ENCODE peak calls at places on chromosomes 1 and 21, in nine cellular contexts. M is GM23248; I is esophagus squamous epithelium; T is tibial artery; R is pancreas; V is GM12878; U is prostate gland; O is CD8-positive, alpha-beta memory T cell; X is tibial nerve. E is an unnamed sample.

GRCh38 chr21:31872452-31873274 is at the start of gene HUNK:
- DNase-seq in M (peak; percentile 75), I (no peak), T (no peak), R (peak; percentile 88), V (no peak), U (peak; percentile 36), O (peak; percentile 13), X (no peak), E (peak; percentile 46)

GRCh38 chr21:37338671-37339526 is 27.7 kb upstream of the DYRK1A start:
- DNase-seq in M (peak; percentile 95), I (no peak), T (no peak), R (no peak), V (no peak), U (no peak), O (no peak), X (no peak), E (peak; percentile 51)

GRCh38 chr21:35335951-35336446 is 286.9 kb upstream of the RUNX1 start:
- DNase-seq in M (no peak), I (no peak), T (no peak), R (no peak), V (no peak), U (no peak), O (no peak), X (no peak), E (no peak)

GRCh38 chr1:246008256-246008901 is 498.7 kb downstream of the SMYD3 start:
- DNase-seq in M (no peak), I (no peak), T (no peak), R (no peak), V (no peak), U (peak; percentile 64), O (no peak), X (no peak), E (peak; percentile 36)

GRCh38 chr1:30613188-30613587 is 110.2 kb downstream of the MATN1 start:
- DNase-seq in M (peak; percentile 58), I (no peak), T (no peak), R (no peak), V (no peak), U (no peak), O (no peak), X (no peak), E (no peak)

GRCh38 chr21:28761709-28762356 is 230.8 kb downstream of the LTN1 start:
- DNase-seq in M (peak; percentile 72), I (no peak), T (no peak), R (no peak), V (no peak), U (no peak), O (no peak), X (no peak), E (no peak)

GRCh38 chr1:23539698-23540266 is 8.7 kb upstream of the E2F2 start:
- DNase-seq in M (peak; percentile 89), I (peak; percentile 44), T (peak; percentile 76), R (peak; percentile 93), V (peak; percentile 92), U (peak; percentile 83), O (peak; percentile 88), X (peak; percentile 72), E (peak; percentile 91)

GRCh38 chr1:212556822-212557549 is 51.6 kb upstream of the ATF3 start:
- DNase-seq in M (no peak), I (no peak), T (no peak), R (no peak), V (no peak), U (no peak), O (no peak), X (no peak), E (no peak)

GRCh38 chr1:221392453-221392852 is 349.4 kb downstream of the DUSP10 start:
- DNase-seq in M (peak; percentile 92), I (no peak), T (peak; percentile 78), R (no peak), V (no peak), U (no peak), O (no peak), X (peak; percentile 23), E (peak; percentile 38)

GRCh38 chr1:44243782-44244495 is 30.7 kb downstream of the DMAP1 start:
- DNase-seq in M (no peak), I (no peak), T (no peak), R (no peak), V (no peak), U (no peak), O (no peak), X (no peak), E (no peak)
- H3K4me1 ChIP-seq in M (peaks cover 12% of the 10 kb centered on the region), I (no peaks in the 10 kb centered on the region), T (peaks cover 38% of the 10 kb centered on the region), R (no peaks in the 10 kb centered on the region), V (no peaks in the 10 kb centered on the region), U (peaks cover 2% of the 10 kb centered on the region), O (no peaks in the 10 kb centered on the region), X (peaks cover 44% of the 10 kb centered on the region), E (peaks cover 9% of the 10 kb centered on the region)

GRCh38 chr1:6591644-6592043 is 11.0 kb downstream of the KLHL21 start:
- DNase-seq in M (no peak), I (no peak), T (no peak), R (no peak), V (no peak), U (no peak), O (no peak), X (no peak), E (no peak)
- H3K4me1 ChIP-seq in M (no peaks in the 10 kb centered on the region), I (peaks cover 49% of the 10 kb centered on the region), T (peaks cover 97% of the 10 kb centered on the region), R (peaks cover 7% of the 10 kb centered on the region), V (no peaks in the 10 kb centered on the region), U (peaks cover 20% of the 10 kb centered on the region), O (peaks cover 29% of the 10 kb centered on the region), X (peaks cover 74% of the 10 kb centered on the region), E (peaks cover 5% of the 10 kb centered on the region)

GRCh38 chr1:167776151-167776550 is 54.4 kb downstream of the MPZL1 start:
- DNase-seq in M (peak; percentile 62), I (no peak), T (no peak), R (no peak), V (no peak), U (no peak), O (no peak), X (no peak), E (no peak)
- H3K4me1 ChIP-seq in M (peaks cover 32% of the 10 kb centered on the region), I (peaks cover 5% of the 10 kb centered on the region), T (peaks cover 11% of the 10 kb centered on the region), R (no peaks in the 10 kb centered on the region), V (no peaks in the 10 kb centered on the region), U (no peaks in the 10 kb centered on the region), O (no peaks in the 10 kb centered on the region), X (no peaks in the 10 kb centered on the region), E (no peaks in the 10 kb centered on the region)

GRCh38 chr1:100928128-100928527 is 32.2 kb downstream of the SLC30A7 start:
- DNase-seq in M (no peak), I (no peak), T (no peak), R (no peak), V (no peak), U (no peak), O (no peak), X (no peak), E (no peak)

GRCh38 chr1:100926240-100926639 is 30.4 kb downstream of the SLC30A7 start:
- DNase-seq in M (no peak), I (no peak), T (no peak), R (no peak), V (no peak), U (no peak), O (no peak), X (no peak), E (no peak)

GRCh38 chr1:100927276-100927675 is 31.4 kb downstream of the SLC30A7 start:
- DNase-seq in M (no peak), I (no peak), T (no peak), R (no peak), V (no peak), U (no peak), O (peak; percentile 85), X (no peak), E (no peak)

GRCh38 chr1:100924212-100924611 is 28.3 kb downstream of the SLC30A7 start:
- DNase-seq in M (peak; percentile 23), I (no peak), T (no peak), R (no peak), V (no peak), U (no peak), O (no peak), X (no peak), E (no peak)

DNA sequence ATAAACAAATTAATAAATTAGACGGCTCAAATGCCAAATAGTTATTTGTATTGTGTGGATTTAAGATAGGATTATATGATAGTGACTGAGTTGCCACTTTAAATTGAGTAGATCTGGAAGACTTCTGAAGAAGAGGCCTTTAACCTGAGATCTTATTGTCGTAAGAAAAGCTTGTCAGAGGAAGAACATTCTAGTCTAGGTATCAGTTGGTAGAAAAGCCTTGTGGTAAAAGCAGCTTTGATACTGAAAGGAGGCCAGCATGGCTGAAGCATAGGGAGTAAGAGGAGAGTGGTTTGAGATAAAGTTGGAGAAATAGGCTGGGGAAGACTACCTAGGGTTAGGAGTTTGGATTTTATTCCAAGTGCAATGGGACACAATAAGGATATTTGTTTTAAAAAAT is 29.1 kb downstream of the SLC30A7 start:
- DNase-seq in M (no peak), I (no peak), T (no peak), R (no peak), V (no peak), U (no peak), O (peak; percentile 40), X (no peak), E (no peak)
- H3K4me1 ChIP-seq in M (peaks cover 13% of the 10 kb centered on the region), I (no peaks in the 10 kb centered on the region), T (no peaks in the 10 kb centered on the region), R (no peaks in the 10 kb centered on the region), V (peaks cover 4% of the 10 kb centered on the region), U (peaks cover 8% of the 10 kb centered on the region), O (peaks cover 73% of the 10 kb centered on the region), X (peaks cover 6% of the 10 kb centered on the region), E (peaks cover 4% of the 10 kb centered on the region)

GRCh38 chr21:45433301-45433700 is 28.3 kb downstream of the COL18A1 start:
- DNase-seq in M (no peak), I (no peak), T (no peak), R (peak; percentile 30), V (no peak), U (no peak), O (no peak), X (no peak), E (no peak)
- H3K4me1 ChIP-seq in M (peaks cover 9% of the 10 kb centered on the region), I (peaks cover 11% of the 10 kb centered on the region), T (peaks cover 87% of the 10 kb centered on the region), R (no peaks in the 10 kb centered on the region), V (no peaks in the 10 kb centered on the region), U (no peaks in the 10 kb centered on the region), O (no peaks in the 10 kb centered on the region), X (peaks cover 49% of the 10 kb centered on the region), E (peaks cover 4% of the 10 kb centered on the region)

GRCh38 chr21:29893687-29894086 is 46.1 kb downstream of the GRIK1 start:
- DNase-seq in M (no peak), I (no peak), T (no peak), R (no peak), V (no peak), U (no peak), O (no peak), X (no peak), E (peak; percentile 61)
- H3K4me1 ChIP-seq in M (no peaks in the 10 kb centered on the region), I (no peaks in the 10 kb centered on the region), T (no peaks in the 10 kb centered on the region), R (no peaks in the 10 kb centered on the region), V (no peaks in the 10 kb centered on the region), U (no peaks in the 10 kb centered on the region), O (no peaks in the 10 kb centered on the region), X (no peaks in the 10 kb centered on the region), E (no peaks in the 10 kb centered on the region)